ENCODE peak calls at places on chromosomes 11 and 22, in nine cellular contexts. T is cardiac muscle cell; K is tibial artery; W is effector memory CD4-positive, alpha-beta T cell; E is right cardiac atrium; B is CD8-positive, alpha-beta memory T cell; S is mammary epithelial cell; D is IMR-90; M is heart right ventricle. N is an unnamed sample. For H3K4me1, the result is how much of the 10 kb centered on the place peaks cover.

GRCh38 chr22:44659140-44659539 is 42.9 kb upstream of the PRR5 start:
- DNase-seq in T (no peak), D (no peak), S (no peak), B (no peak), E (peak), M (no peak), W (no peak), K (no peak), N (no peak)

GRCh38 chr22:25745341-25746011 is 3.5 kb downstream of the MYO18B start:
- DNase-seq in S (peak), W (no peak), T (no peak), M (no peak), K (no peak), D (peak), E (no peak), B (no peak), N (no peak)

GRCh38 chr11:69481393-69481844 is at the start of gene LINC01488:
- DNase-seq in E (no peak), S (no peak), T (no peak), M (no peak), K (no peak), W (no peak), D (no peak), B (no peak), N (no peak)

GRCh38 chr11:123314972-123315371 is 115.1 kb upstream of the GRAMD1B start:
- DNase-seq in E (peak), T (no peak), K (no peak), D (no peak), W (no peak), M (peak), S (no peak), B (no peak), N (no peak)

GRCh38 chr11:36899796-36900195 is 301.8 kb upstream of the RAG2 start:
- DNase-seq in M (no peak), E (no peak), D (no peak), K (no peak), S (no peak), T (no peak), B (no peak), W (no peak), N (no peak)

GRCh38 chr11:44310198-44310455 is 188 bp upstream of the ALX4 start:
- DNase-seq in W (no peak), S (no peak), T (no peak), E (no peak), M (no peak), D (no peak), B (no peak), K (no peak), N (no peak)

GRCh38 chr11:44839458-44840084 is 111.1 kb downstream of the TP53I11 start:
- DNase-seq in W (no peak), S (no peak), K (no peak), T (no peak), B (no peak), D (no peak), M (no peak), E (no peak), N (no peak)

GRCh38 chr11:75858613-75859012 is 43.6 kb downstream of the UVRAG start:
- DNase-seq in W (no peak), K (no peak), T (no peak), E (no peak), M (no peak), S (peak), B (no peak), D (peak), N (no peak)

GRCh38 chr22:17916226-17916889 is 108.0 kb downstream of the MICAL3 start:
- DNase-seq in W (no peak), K (no peak), T (peak), E (no peak), S (no peak), D (no peak), M (no peak), B (no peak), N (peak)

GRCh38 chr11:102010776-102011500 is 36.3 kb upstream of the CFAP300 start:
- DNase-seq in K (peak), T (peak), S (peak), B (no peak), W (no peak), M (peak), E (peak), D (peak), N (peak)

GRCh38 chr11:110452720-110453119 is 23.0 kb downstream of the FDX1 start:
- DNase-seq in D (no peak), T (no peak), E (no peak), K (no peak), W (no peak), B (no peak), M (no peak), S (no peak), N (no peak)

GRCh38 chr11:75083217-75083605 is 13.5 kb downstream of the OR2AT4 start:
- DNase-seq in D (no peak), K (no peak), T (no peak), M (no peak), W (no peak), B (no peak), E (no peak), S (no peak), N (no peak)

GRCh38 chr11:76609736-76610370 is 60.7 kb downstream of the LRRC32 start:
- DNase-seq in D (no peak), E (peak), M (peak), T (no peak), K (no peak), S (no peak), B (no peak), W (no peak), N (no peak)

GRCh38 chr22:50481440-50482106 is at the start of gene ADM2:
- DNase-seq in E (peak), W (peak), K (no peak), M (no peak), T (peak), S (no peak), B (peak), D (no peak), N (no peak)

GRCh38 chr11:134481135-134481534 is 69.1 kb upstream of the B3GAT1 start:
- DNase-seq in M (no peak), D (no peak), S (no peak), W (no peak), K (no peak), T (no peak), B (no peak), E (no peak), N (no peak)

DNA sequence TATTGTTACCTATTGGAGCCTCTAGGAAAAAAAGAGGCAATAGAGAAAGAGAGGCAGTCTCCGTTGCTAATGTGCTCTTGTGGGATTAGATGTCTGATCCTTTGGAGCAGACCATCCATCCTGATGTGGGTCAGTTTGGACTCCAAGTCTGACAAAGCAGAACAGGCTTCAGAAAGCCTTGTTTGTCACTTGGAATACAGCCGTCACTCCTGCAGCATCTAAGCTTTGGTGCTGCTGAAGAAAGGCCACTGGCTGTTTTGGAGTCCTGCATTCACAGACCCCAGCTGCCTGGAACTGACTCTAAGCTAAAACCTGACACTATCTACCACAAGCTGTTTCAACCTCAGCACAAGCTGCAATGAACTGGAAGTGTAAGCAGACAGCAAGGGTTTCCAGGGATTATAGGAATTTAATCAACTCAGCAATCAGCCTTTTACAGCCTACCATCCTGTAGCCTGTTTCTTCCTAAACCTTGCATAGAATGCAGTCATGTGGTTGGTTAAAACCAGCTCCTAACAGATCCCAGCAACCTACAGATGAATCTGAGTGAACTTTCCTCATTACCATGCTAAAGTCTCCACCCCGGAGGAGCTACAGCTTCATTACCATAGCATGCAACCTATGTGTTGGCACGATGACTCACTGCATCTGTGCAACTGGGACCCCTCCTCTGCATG is 3.7 kb upstream of the PLAAT4 start:
- DNase-seq in M (no peak), W (no peak), K (no peak), D (no peak), T (no peak), S (no peak), E (no peak), B (no peak), N (no peak)
- H3K4me1 ChIP-seq in M (under half), W (half or more), K (under half), D (under half), T (under half), S (under half), E (under half), B (half or more), N (under half)

DNA sequence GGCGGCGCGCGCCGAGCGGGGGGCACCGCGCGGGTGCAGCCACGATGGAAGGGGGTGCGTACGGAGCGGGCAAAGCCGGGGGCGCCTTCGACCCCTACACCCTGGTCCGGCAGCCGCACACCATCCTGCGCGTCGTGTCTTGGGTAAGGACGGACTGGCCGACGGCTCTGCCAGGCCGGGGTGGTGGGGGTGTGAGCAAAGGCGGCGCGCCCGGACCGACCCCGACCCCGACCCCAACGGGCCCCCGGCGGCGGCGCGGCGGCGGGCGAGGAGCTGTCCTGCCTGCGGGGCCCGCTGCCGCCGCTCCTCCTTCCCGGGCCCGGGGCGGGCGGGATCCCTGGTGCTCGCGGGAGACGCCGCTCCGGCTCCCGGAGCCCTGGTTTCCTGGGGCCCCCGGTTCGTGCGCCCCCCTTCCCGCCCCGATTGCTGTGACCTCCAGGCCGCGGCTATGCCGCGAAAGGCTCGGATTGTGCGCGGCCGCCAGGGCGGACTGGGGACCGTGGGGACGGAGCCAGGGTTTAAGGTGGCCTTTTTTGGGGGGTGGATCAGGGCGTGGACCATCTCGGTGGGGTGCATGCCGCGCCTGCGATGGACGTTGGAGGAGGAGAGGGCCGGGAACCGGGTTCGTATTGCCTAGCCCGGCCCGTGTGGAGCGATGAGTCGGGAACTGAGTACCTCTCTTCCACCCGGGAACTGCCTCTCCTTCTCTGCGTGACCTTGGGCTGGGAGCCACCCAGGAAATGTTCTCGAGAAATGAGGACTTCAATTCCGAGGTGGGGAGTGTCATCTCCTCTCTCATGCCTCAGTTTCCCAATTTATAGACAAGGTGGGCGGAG is at the start of gene SYNGR1:
- DNase-seq in W (no peak), S (no peak), K (no peak), M (peak), T (peak), B (no peak), E (peak), D (no peak), N (peak)
- H3K4me1 ChIP-seq in W (under half), S (under half), K (under half), M (under half), T (under half), B (under half), E (under half), D (under half), N (under half)

DNA sequence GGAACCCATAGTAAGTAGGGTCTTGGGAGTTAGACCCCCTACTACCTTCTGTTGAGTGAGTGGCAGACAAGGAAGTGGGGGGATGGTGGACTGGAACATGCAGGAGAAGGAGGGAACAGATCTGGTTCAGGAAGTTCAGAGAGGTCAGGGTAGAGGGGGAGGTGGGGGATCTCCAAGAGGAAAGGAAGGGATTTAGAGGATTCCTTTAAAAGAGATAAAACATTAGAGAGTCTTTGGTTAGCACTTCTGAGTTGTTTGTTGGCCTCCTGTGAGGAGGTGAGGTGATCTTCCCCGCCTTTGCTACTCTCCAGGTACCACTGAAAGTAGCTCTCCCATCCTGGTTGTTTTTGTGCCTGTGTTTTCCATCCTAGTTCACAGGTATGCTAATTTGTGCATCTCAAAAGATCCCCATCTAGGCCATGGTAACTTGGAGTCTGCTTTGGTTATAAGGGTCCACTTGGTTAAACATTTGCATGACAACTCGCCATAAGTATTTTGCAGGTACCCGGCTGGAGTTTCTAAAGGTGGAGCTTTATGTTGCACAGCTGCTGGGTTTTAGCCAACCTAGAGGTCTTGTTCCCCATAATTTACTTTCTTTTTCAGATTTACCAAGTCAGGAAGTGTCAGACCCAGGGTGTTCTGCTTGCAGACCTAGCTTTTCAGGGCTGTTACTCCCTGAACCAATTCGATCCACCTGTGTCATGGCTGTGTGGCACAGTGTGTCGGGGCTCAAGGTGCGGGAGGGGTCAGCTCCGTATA is 79.3 kb upstream of the SORL1 start:
- DNase-seq in K (no peak), T (no peak), S (no peak), W (no peak), M (no peak), B (no peak), D (no peak), E (no peak), N (no peak)
- H3K4me1 ChIP-seq in K (under half), T (under half), S (under half), W (under half), M (under half), B (under half), D (under half), E (under half), N (under half)

DNA sequence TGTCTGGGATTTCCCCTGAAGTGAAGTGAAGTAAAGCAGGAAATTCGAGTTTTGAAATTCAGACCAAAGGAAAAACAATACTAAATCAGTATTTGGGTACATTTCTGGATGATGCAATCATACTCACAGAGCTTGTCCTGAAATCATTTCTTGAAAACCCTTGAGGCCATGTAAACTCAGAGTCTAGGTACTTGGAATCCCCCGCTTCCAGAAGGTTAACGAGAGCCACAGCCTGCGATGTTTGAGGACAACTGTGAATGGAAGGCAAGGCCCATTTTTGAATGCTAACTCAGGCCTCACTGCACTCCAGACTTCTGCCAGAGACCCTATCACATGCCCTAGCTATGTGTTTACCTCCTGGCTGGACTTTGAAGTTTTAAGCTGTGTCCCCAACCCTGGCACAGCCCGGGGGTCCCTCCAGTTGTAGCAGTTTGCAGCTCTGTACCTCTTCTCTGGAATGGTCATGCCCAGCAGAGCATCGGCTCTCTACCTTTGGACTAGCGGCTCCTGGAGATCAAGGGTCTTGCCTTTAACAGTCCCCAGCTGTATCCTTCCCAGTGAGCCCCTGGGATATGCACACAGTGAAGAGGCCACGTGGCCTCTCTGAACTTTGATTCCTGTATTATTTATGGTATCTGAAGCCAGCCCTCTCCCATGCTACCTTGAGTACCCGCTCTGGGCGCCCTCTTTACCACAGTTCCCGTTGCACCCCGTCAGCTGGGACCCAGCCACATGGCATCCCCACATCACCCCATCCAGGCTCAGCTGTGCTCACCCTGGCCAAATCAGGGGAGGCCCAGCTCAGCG is 5.6 kb upstream of the FTH1 start:
- DNase-seq in B (no peak), S (peak), E (no peak), D (peak), W (no peak), M (no peak), T (no peak), K (peak), N (no peak)
- H3K4me1 ChIP-seq in B (under half), S (half or more), E (under half), D (under half), W (under half), M (under half), T (under half), K (half or more), N (half or more)

GRCh38 chr22:35383679-35384071 is 2.8 kb downstream of the HMOX1 start:
- DNase-seq in E (no peak), W (no peak), B (no peak), S (no peak), K (no peak), T (no peak), M (no peak), D (no peak), N (no peak)

GRCh38 chr22:35384567-35384966 is 3.7 kb downstream of the HMOX1 start:
- DNase-seq in S (no peak), D (no peak), M (no peak), E (no peak), K (no peak), T (no peak), B (no peak), W (no peak), N (no peak)

GRCh38 chr22:35390933-35391332 is 9.0 kb upstream of the MCM5 start:
- DNase-seq in M (no peak), E (no peak), B (no peak), T (no peak), K (no peak), W (no peak), D (no peak), S (no peak), N (no peak)

GRCh38 chr22:35384973-35385588 is 4.2 kb downstream of the HMOX1 start:
- DNase-seq in K (no peak), W (no peak), E (no peak), T (no peak), S (no peak), M (no peak), B (no peak), D (no peak), N (no peak)

DNA sequence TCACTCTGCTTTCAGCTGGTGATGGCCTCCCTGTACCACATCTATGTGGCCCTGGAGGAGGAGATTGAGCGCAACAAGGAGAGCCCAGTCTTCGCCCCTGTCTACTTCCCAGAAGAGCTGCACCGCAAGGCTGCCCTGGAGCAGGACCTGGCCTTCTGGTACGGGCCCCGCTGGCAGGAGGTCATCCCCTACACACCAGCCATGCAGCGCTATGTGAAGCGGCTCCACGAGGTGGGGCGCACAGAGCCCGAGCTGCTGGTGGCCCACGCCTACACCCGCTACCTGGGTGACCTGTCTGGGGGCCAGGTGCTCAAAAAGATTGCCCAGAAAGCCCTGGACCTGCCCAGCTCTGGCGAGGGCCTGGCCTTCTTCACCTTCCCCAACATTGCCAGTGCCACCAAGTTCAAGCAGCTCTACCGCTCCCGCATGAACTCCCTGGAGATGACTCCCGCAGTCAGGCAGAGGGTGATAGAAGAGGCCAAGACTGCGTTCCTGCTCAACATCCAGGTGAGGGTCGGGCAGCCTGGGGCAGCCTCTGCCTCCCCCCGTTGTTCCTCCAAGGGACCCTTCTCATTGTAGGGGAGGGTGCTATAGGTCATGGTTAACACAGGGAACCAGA is 5.9 kb downstream of the HMOX1 start:
- DNase-seq in E (no peak), B (no peak), S (no peak), W (no peak), D (no peak), M (no peak), K (no peak), T (no peak), N (no peak)
- H3K4me1 ChIP-seq in E (under half), B (under half), S (under half), W (under half), D (under half), M (under half), K (under half), T (under half), N (under half)

DNA sequence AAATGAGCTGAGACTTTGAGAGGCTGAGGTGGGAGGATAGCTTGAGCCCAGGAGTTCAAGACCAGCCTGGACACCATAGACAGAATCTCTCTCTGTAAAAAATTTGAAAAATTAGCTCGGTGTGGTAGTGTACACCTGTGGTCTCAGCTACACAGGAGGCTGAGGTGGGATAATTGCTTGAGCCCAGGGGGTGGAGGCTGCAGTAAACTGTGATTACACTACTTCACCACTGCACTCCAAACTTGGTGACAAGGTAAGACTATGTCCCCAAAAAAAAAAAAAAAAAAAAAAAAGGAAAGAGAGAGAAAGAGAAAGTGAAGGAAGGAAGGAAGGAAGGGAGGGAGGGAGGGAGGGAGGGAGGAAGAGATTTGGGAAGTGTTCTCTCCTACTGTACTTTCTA is 25.3 kb downstream of the RRP8 start:
- DNase-seq in D (no peak), S (no peak), T (no peak), E (no peak), K (no peak), W (no peak), B (no peak), M (no peak), N (no peak)
- H3K4me1 ChIP-seq in D (under half), S (under half), T (under half), E (under half), K (under half), W (under half), B (under half), M (under half), N (under half)

DNA sequence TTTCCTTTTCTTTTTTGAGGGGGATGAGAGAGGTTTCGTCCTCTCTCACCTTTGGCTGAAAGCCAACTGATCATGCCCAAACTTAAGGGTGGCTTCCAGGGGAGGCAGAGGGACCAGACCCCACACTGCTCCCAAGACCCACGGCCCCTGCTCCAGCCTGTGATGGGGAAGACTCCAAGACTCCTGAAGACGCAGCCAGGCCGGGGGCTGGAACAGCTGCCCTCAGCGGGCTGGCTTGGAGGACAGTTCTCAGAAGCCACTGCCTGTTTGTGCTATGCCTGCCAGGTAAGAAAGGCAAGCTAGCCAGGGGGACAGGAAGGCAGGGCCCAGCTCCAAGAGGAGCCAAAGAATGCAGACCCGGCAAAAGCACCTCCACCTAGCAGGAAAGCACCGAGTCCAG is 31.5 kb downstream of the GNB1L start:
- DNase-seq in M (no peak), D (no peak), T (no peak), W (no peak), E (no peak), B (no peak), S (no peak), K (no peak), N (peak)
- H3K4me1 ChIP-seq in M (under half), D (under half), T (under half), W (under half), E (under half), B (under half), S (under half), K (under half), N (under half)

N was measured in testis.